ENCODE peak calls at places on chromosomes 5 and 9, in ten cellular contexts. N is upper lobe of right lung; J is CD8-positive, alpha-beta memory T cell; H is AG10803; D is A549; S is mesendoderm; E is heart left ventricle; W is thoracic aorta; X is epithelial cell of esophagus; L is AG04450. I is an unnamed sample.

GRCh38 chr9:118786877-118787276 is 582.4 kb downstream of the BRINP1 start:
- DNase-seq in D (no peak), S (no peak), W (no peak), L (no peak), N (no peak), J (no peak), E (no peak), X (no peak), H (no peak), I (no peak)

GRCh38 chr9:25716220-25716872 is 38.1 kb upstream of the TUSC1 start:
- DNase-seq in W (no peak), E (peak; percentile 20), S (peak; percentile 94), X (peak; percentile 89), L (peak; percentile 49), D (peak; percentile 35), H (peak; percentile 74), N (no peak), J (no peak), I (peak; percentile 4)

GRCh38 chr9:126844085-126844484 is 16.4 kb upstream of the ZBTB34 start:
- DNase-seq in S (no peak), H (peak; percentile 66), J (no peak), X (peak; percentile 56), D (no peak), E (peak; percentile 48), W (no peak), L (peak; percentile 20), N (no peak), I (peak; percentile 38)

GRCh38 chr5:69217154-69217731 is 17.4 kb upstream of the CDK7 start:
- DNase-seq in J (no peak), N (no peak), X (no peak), S (no peak), D (no peak), W (peak; percentile 97), E (no peak), H (no peak), L (no peak), I (no peak)

GRCh38 chr5:60611099-60611719 is 88.8 kb downstream of the DEPDC1B start:
- DNase-seq in H (no peak), E (no peak), L (no peak), D (no peak), N (no peak), S (no peak), W (no peak), J (no peak), X (no peak), I (no peak)

GRCh38 chr5:112923148-112923917 is 1.3 kb upstream of the REEP5 start:
- DNase-seq in S (peak; percentile 42), N (no peak), H (no peak), D (no peak), W (no peak), X (no peak), L (no peak), E (no peak), J (peak; percentile 27), I (no peak)

GRCh38 chr9:95776131-95776530 is 99.4 kb upstream of the ERCC6L2 start:
- DNase-seq in S (no peak), D (no peak), H (peak; percentile 66), X (no peak), J (no peak), L (no peak), N (no peak), W (no peak), E (no peak), I (no peak)

GRCh38 chr9:127973169-127974001 is 7.4 kb downstream of the EEIG1 start:
- DNase-seq in N (no peak), H (no peak), X (no peak), W (no peak), D (no peak), S (no peak), E (peak; percentile 64), J (no peak), L (no peak), I (no peak)

GRCh38 chr9:132193227-132194110 is 31.6 kb downstream of the NTNG2 start:
- DNase-seq in J (no peak), E (no peak), L (no peak), S (no peak), H (no peak), W (no peak), D (no peak), N (no peak), X (no peak), I (no peak)

GRCh38 chr9:131960311-131960710 is 119.4 kb downstream of the MED27 start:
- DNase-seq in L (no peak), J (no peak), E (no peak), H (no peak), N (no peak), X (peak; percentile 82), W (no peak), D (no peak), S (no peak), I (no peak)

GRCh38 chr9:92634712-92635605 is 35.0 kb downstream of the IPPK start:
- DNase-seq in X (peak; percentile 73), L (peak; percentile 39), J (peak; percentile 39), S (peak; percentile 87), D (peak; percentile 78), W (no peak), N (peak; percentile 78), H (peak; percentile 70), E (peak; percentile 78), I (no peak)

GRCh38 chr5:1726956-1727355 is 72.7 kb downstream of the MRPL36 start:
- DNase-seq in S (no peak), L (no peak), D (no peak), N (peak; percentile 22), W (no peak), E (no peak), X (no peak), H (no peak), J (no peak), I (no peak)

DNA sequence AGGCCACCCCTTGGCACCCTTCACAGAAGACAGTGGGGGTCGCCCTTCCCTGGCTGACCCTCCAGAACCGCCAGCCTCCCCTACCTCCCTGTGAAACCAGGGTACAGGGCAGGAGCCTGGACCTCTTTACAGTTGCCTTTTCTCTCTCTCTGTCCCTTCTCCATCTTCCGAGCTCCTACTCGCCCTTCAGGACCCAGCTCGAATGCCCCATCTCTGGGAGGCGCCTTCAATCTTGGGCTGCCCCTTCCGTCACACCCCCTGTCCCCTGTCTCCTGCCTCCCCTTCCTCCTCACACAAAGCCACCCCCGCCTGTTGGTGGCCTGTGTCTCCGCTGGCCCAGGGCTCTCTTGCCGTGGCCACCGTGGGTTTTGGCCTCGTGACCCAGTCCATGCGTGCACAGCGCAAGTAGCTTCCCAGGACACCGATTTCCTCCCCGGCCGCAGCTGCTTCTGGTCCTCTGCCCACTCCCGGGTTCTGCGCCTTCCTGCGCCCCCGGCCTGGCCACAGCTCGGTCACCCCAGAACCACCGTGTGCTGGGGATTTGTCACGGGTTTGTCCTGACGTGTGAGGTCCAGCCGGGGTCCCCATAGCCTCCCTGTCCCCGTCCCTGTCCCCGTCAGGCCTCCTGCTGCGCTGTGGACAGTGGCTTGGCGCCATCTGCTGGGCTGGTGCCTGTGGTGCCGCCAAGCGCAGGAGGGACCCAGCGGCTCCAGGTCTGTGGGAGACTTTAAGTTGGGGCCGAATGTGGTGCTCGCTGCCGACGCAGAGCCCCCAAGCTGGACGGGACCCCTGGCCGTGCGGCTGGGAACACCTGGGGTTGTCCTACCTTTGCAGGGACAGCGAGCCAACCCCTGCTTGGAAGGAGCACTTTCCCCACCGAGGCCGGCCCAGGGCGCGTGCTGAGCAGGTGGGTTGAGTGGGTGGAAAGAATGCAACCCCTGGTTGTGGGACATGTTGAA is 4.0 kb upstream of the TMEM250 start:
- DNase-seq in X (peak; percentile 55), N (peak; percentile 89), S (peak; percentile 57), L (no peak), D (peak; percentile 59), W (peak; percentile 31), H (peak; percentile 34), E (peak; percentile 75), J (peak; percentile 67), I (no peak)
- H3K4me3 ChIP-seq in X (no peak overlapping the region), N (peak overlapping the region; percentile 8), S (no peak overlapping the region), L (no peak overlapping the region), D (no peak overlapping the region), W (peak overlapping the region; percentile 61), H (peak overlapping the region; percentile 43), E (peak overlapping the region; percentile 22), J (no peak overlapping the region), I (no peak overlapping the region)

GRCh38 chr5:135934939-135935338 is 19.8 kb downstream of the LECT2 start:
- DNase-seq in N (no peak), S (no peak), W (no peak), H (peak; percentile 12), E (no peak), X (peak; percentile 19), D (no peak), J (no peak), L (peak; percentile 13), I (no peak)

GRCh38 chr5:135930029-135930948 is 24.5 kb downstream of the LECT2 start:
- DNase-seq in W (no peak), S (peak; percentile 67), L (no peak), J (no peak), D (peak; percentile 48), H (no peak), X (no peak), N (no peak), E (no peak), I (no peak)

DNA sequence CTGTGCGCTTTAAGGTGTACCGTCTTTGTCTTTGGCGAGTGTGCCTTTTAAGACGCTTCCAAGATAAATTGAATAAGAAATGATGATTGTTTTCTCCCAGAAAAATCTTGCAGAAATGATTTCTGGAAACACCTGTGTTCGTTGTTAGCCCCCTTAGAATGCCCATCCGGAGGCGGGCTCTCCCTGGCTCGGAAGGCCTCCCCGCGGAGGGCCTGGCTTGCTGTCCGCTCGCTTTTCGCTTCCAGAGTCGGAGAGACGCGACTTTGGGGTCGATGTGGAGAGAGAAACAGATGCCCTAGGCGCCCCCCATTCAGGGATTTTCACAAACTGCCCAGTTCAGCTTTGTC is 23.9 kb downstream of the LECT2 start:
- DNase-seq in D (no peak), S (no peak), X (no peak), L (no peak), W (no peak), E (no peak), N (no peak), H (no peak), J (no peak), I (no peak)
- H3K4me3 ChIP-seq in D (peak overlapping the region; percentile 67), S (no peak overlapping the region), X (no peak overlapping the region), L (no peak overlapping the region), W (no peak overlapping the region), E (no peak overlapping the region), N (no peak overlapping the region), H (no peak overlapping the region), J (no peak overlapping the region), I (no peak overlapping the region)

DNA sequence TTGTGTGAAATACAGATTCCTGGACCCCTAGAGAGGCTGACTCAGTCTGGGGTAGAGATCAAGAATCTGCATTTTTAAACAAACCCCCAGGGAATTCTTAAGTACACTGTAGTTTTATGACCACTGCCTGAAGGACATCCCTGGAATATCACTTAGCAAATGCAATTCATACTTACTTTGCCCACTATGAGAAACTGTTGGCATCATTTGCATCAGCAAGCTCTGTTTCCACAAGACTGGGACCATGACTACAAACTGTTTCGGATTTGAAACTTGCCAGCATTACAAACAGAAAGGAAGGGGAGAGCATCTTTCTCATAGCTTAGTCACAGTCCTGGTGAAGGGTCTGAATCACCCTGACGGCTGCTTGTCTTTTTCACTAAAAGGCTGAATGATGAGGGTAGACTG is 63.7 kb downstream of the MLLT3 start:
- DNase-seq in S (peak; percentile 58), L (peak; percentile 49), J (no peak), H (peak; percentile 92), D (peak; percentile 78), E (no peak), N (no peak), W (no peak), X (peak; percentile 93), I (peak; percentile 79)
- H3K4me3 ChIP-seq in S (no peak overlapping the region), L (peak overlapping the region; percentile 12), J (no peak overlapping the region), H (no peak overlapping the region), D (no peak overlapping the region), E (no peak overlapping the region), N (no peak overlapping the region), W (no peak overlapping the region), X (no peak overlapping the region), I (no peak overlapping the region)

GRCh38 chr9:102855646-102856045 is 139.5 kb upstream of the CYLC2 start:
- DNase-seq in J (no peak), X (no peak), D (no peak), L (no peak), H (no peak), E (no peak), N (no peak), S (no peak), W (no peak), I (no peak)
- H3K4me3 ChIP-seq in J (no peak overlapping the region), X (no peak overlapping the region), D (no peak overlapping the region), L (no peak overlapping the region), H (no peak overlapping the region), E (no peak overlapping the region), N (no peak overlapping the region), S (no peak overlapping the region), W (no peak overlapping the region), I (no peak overlapping the region)

I was measured in BJ.